ENCODE peak calls at places on chromosome 2, in seven cellular contexts. T is trophoblast cell, N is pulmonary artery endothelial cell, R is NCI-H1694 treated with DMSO at 0.1 percent for 48 hours, V is iPS DF 19.7, D is left cardiac atrium, O is AML-193. Q is an unnamed sample.

GRCh38 chr2:144545787-144546186 is 25.9 kb upstream of the ZEB2 start:
- DNase-seq in T (no peak), N (no peak), R (no peak), V (no peak), D (no peak), O (no peak), Q (no peak)

GRCh38 chr2:196473617-196474016 is 165.9 kb upstream of the CCDC150 start:
- DNase-seq in T (no peak), N (no peak), R (no peak), V (no peak), D (no peak), O (no peak), Q (no peak)

GRCh38 chr2:204753841-204754240 is 208.6 kb downstream of the PARD3B start:
- DNase-seq in T (no peak), N (no peak), R (no peak), V (no peak), D (no peak), O (no peak), Q (no peak)

GRCh38 chr2:202249864-202250263 is 11.5 kb upstream of the SUMO1 start:
- DNase-seq in T (peak), N (no peak), R (no peak), V (peak), D (no peak), O (no peak), Q (peak)

GRCh38 chr2:174902491-174903242 is 102.5 kb downstream of the CHN1 start:
- DNase-seq in T (no peak), N (peak), R (no peak), V (no peak), D (no peak), O (no peak), Q (no peak)

GRCh38 chr2:120589782-120590608 is 145.7 kb upstream of the GLI2 start:
- DNase-seq in T (peak), N (peak), R (no peak), V (no peak), D (no peak), O (no peak), Q (no peak)

GRCh38 chr2:240213476-240214391 is 73.3 kb upstream of the OTOS start:
- DNase-seq in T (peak), N (no peak), R (no peak), V (no peak), D (no peak), O (no peak), Q (no peak)

GRCh38 chr2:112706170-112706664 is 14.6 kb upstream of the NT5DC4 start:
- DNase-seq in T (peak), N (no peak), R (no peak), V (no peak), D (no peak), O (peak), Q (no peak)

GRCh38 chr2:175004980-175005832 is at the start of gene CHN1:
- DNase-seq in T (peak), N (peak), R (peak), V (no peak), D (peak), O (no peak), Q (no peak)

GRCh38 chr2:137467246-137467862 is 496.9 kb upstream of the HNMT start:
- DNase-seq in T (peak), N (no peak), R (peak), V (peak), D (no peak), O (peak), Q (peak)

GRCh38 chr2:238973038-238973772 is 125.3 kb downstream of the TWIST2 start:
- DNase-seq in T (no peak), N (no peak), R (no peak), V (no peak), D (no peak), O (no peak), Q (no peak)

GRCh38 chr2:218806346-218806978 is 24.5 kb downstream of the CYP27A1 start:
- DNase-seq in T (peak), N (no peak), R (no peak), V (no peak), D (peak), O (peak), Q (no peak)

GRCh38 chr2:170733821-170734600 is 18.9 kb downstream of the SP5 start:
- DNase-seq in T (peak), N (no peak), R (no peak), V (no peak), D (no peak), O (no peak), Q (no peak)

GRCh38 chr2:101560780-101561315 is 85.9 kb upstream of the RFX8 start:
- DNase-seq in T (no peak), N (no peak), R (no peak), V (no peak), D (no peak), O (peak), Q (no peak)

Q was measured in iPS DF 6.9.